ENCODE peak calls at places on chromosomes 5 and 9, in nine cellular contexts. One of them, this sample, is unnamed.

GRCh38 chr9:114662081-114662989 is 4.7 kb upstream of the TEX53 start:
- DNase-seq in activated CD4-positive, alpha-beta T cell treated with anti-CD3 and anti-CD28 coated beads for 48 hours: peak; percentile 79
- DNase-seq in Right ventricle myocardium superior: no peak
- DNase-seq in stimulated activated CD4-positive, alpha-beta T cell treated with anti-CD3 and anti-CD28 coated beads, Interleukin-2, amount 100 ng/mL, for 48 hours: peak; percentile 76
- DNase-seq in cardiac muscle cell: peak; percentile 62
- DNase-seq in Calu3: peak; percentile 64
- DNase-seq in non-pigmented ciliary epithelial cell: no peak
- DNase-seq in epithelial cell of proximal tubule: no peak
- DNase-seq in NCI-H1092: peak; percentile 36
- DNase-seq in this sample: peak; percentile 33

GRCh38 chr5:31982661-31983060 is 191.5 kb downstream of the GOLPH3 start:
- DNase-seq in activated CD4-positive, alpha-beta T cell treated with anti-CD3 and anti-CD28 coated beads for 48 hours: no peak
- DNase-seq in Right ventricle myocardium superior: no peak
- DNase-seq in stimulated activated CD4-positive, alpha-beta T cell treated with anti-CD3 and anti-CD28 coated beads, Interleukin-2, amount 100 ng/mL, for 48 hours: no peak
- DNase-seq in cardiac muscle cell: no peak
- DNase-seq in Calu3: no peak
- DNase-seq in non-pigmented ciliary epithelial cell: no peak
- DNase-seq in epithelial cell of proximal tubule: no peak
- DNase-seq in NCI-H1092: no peak
- DNase-seq in this sample: no peak

GRCh38 chr5:31682847-31683246 is 43.9 kb downstream of the PDZD2 start:
- DNase-seq in activated CD4-positive, alpha-beta T cell treated with anti-CD3 and anti-CD28 coated beads for 48 hours: no peak
- DNase-seq in Right ventricle myocardium superior: no peak
- DNase-seq in stimulated activated CD4-positive, alpha-beta T cell treated with anti-CD3 and anti-CD28 coated beads, Interleukin-2, amount 100 ng/mL, for 48 hours: no peak
- DNase-seq in cardiac muscle cell: no peak
- DNase-seq in Calu3: no peak
- DNase-seq in non-pigmented ciliary epithelial cell: no peak
- DNase-seq in epithelial cell of proximal tubule: no peak
- DNase-seq in NCI-H1092: no peak
- DNase-seq in this sample: no peak

GRCh38 chr9:119375892-119376291 is 6.7 kb upstream of the BRINP1 start:
- DNase-seq in activated CD4-positive, alpha-beta T cell treated with anti-CD3 and anti-CD28 coated beads for 48 hours: peak; percentile 9
- DNase-seq in Right ventricle myocardium superior: no peak
- DNase-seq in stimulated activated CD4-positive, alpha-beta T cell treated with anti-CD3 and anti-CD28 coated beads, Interleukin-2, amount 100 ng/mL, for 48 hours: no peak
- DNase-seq in cardiac muscle cell: peak; percentile 72
- DNase-seq in Calu3: no peak
- DNase-seq in non-pigmented ciliary epithelial cell: no peak
- DNase-seq in epithelial cell of proximal tubule: peak; percentile 31
- DNase-seq in NCI-H1092: peak; percentile 14
- DNase-seq in this sample: no peak

GRCh38 chr9:101465330-101465915 is 29.8 kb upstream of the ALDOB start:
- DNase-seq in activated CD4-positive, alpha-beta T cell treated with anti-CD3 and anti-CD28 coated beads for 48 hours: no peak
- DNase-seq in Right ventricle myocardium superior: peak; percentile 61
- DNase-seq in stimulated activated CD4-positive, alpha-beta T cell treated with anti-CD3 and anti-CD28 coated beads, Interleukin-2, amount 100 ng/mL, for 48 hours: no peak
- DNase-seq in cardiac muscle cell: peak; percentile 48
- DNase-seq in Calu3: peak; percentile 53
- DNase-seq in non-pigmented ciliary epithelial cell: no peak
- DNase-seq in epithelial cell of proximal tubule: no peak
- DNase-seq in NCI-H1092: peak; percentile 17
- DNase-seq in this sample: no peak

GRCh38 chr5:29218829-29219228 is 1974.7 kb upstream of the CDH6 start:
- DNase-seq in activated CD4-positive, alpha-beta T cell treated with anti-CD3 and anti-CD28 coated beads for 48 hours: no peak
- DNase-seq in Right ventricle myocardium superior: no peak
- DNase-seq in stimulated activated CD4-positive, alpha-beta T cell treated with anti-CD3 and anti-CD28 coated beads, Interleukin-2, amount 100 ng/mL, for 48 hours: no peak
- DNase-seq in cardiac muscle cell: no peak
- DNase-seq in Calu3: no peak
- DNase-seq in non-pigmented ciliary epithelial cell: no peak
- DNase-seq in epithelial cell of proximal tubule: no peak
- DNase-seq in NCI-H1092: no peak
- DNase-seq in this sample: no peak

GRCh38 chr5:137566780-137567179 is 67.7 kb upstream of the SPOCK1 start:
- DNase-seq in activated CD4-positive, alpha-beta T cell treated with anti-CD3 and anti-CD28 coated beads for 48 hours: no peak
- DNase-seq in Right ventricle myocardium superior: no peak
- DNase-seq in stimulated activated CD4-positive, alpha-beta T cell treated with anti-CD3 and anti-CD28 coated beads, Interleukin-2, amount 100 ng/mL, for 48 hours: no peak
- DNase-seq in cardiac muscle cell: no peak
- DNase-seq in Calu3: no peak
- DNase-seq in non-pigmented ciliary epithelial cell: no peak
- DNase-seq in epithelial cell of proximal tubule: no peak
- DNase-seq in NCI-H1092: no peak
- DNase-seq in this sample: no peak

GRCh38 chr5:149747141-149747832 is 17.2 kb downstream of the PPARGC1B start:
- DNase-seq in activated CD4-positive, alpha-beta T cell treated with anti-CD3 and anti-CD28 coated beads for 48 hours: no peak
- DNase-seq in Right ventricle myocardium superior: no peak
- DNase-seq in stimulated activated CD4-positive, alpha-beta T cell treated with anti-CD3 and anti-CD28 coated beads, Interleukin-2, amount 100 ng/mL, for 48 hours: no peak
- DNase-seq in cardiac muscle cell: no peak
- DNase-seq in Calu3: peak; percentile 88
- DNase-seq in non-pigmented ciliary epithelial cell: no peak
- DNase-seq in epithelial cell of proximal tubule: no peak
- DNase-seq in NCI-H1092: no peak
- DNase-seq in this sample: no peak

GRCh38 chr5:166031926-166032325 is 2259.5 kb upstream of the WWC1 start:
- DNase-seq in activated CD4-positive, alpha-beta T cell treated with anti-CD3 and anti-CD28 coated beads for 48 hours: no peak
- DNase-seq in Right ventricle myocardium superior: no peak
- DNase-seq in stimulated activated CD4-positive, alpha-beta T cell treated with anti-CD3 and anti-CD28 coated beads, Interleukin-2, amount 100 ng/mL, for 48 hours: no peak
- DNase-seq in cardiac muscle cell: no peak
- DNase-seq in Calu3: no peak
- DNase-seq in non-pigmented ciliary epithelial cell: no peak
- DNase-seq in epithelial cell of proximal tubule: no peak
- DNase-seq in NCI-H1092: no peak
- DNase-seq in this sample: no peak

GRCh38 chr9:83598487-83598886 is 24.5 kb upstream of the IDNK start:
- DNase-seq in activated CD4-positive, alpha-beta T cell treated with anti-CD3 and anti-CD28 coated beads for 48 hours: no peak
- DNase-seq in Right ventricle myocardium superior: no peak
- DNase-seq in stimulated activated CD4-positive, alpha-beta T cell treated with anti-CD3 and anti-CD28 coated beads, Interleukin-2, amount 100 ng/mL, for 48 hours: no peak
- DNase-seq in cardiac muscle cell: no peak
- DNase-seq in Calu3: no peak
- DNase-seq in non-pigmented ciliary epithelial cell: no peak
- DNase-seq in epithelial cell of proximal tubule: no peak
- DNase-seq in NCI-H1092: no peak
- DNase-seq in this sample: no peak

GRCh38 chr9:101795147-101795546 is 56.7 kb upstream of the GRIN3A start:
- DNase-seq in activated CD4-positive, alpha-beta T cell treated with anti-CD3 and anti-CD28 coated beads for 48 hours: no peak
- DNase-seq in Right ventricle myocardium superior: no peak
- DNase-seq in stimulated activated CD4-positive, alpha-beta T cell treated with anti-CD3 and anti-CD28 coated beads, Interleukin-2, amount 100 ng/mL, for 48 hours: no peak
- DNase-seq in cardiac muscle cell: no peak
- DNase-seq in Calu3: no peak
- DNase-seq in non-pigmented ciliary epithelial cell: no peak
- DNase-seq in epithelial cell of proximal tubule: no peak
- DNase-seq in NCI-H1092: no peak
- DNase-seq in this sample: no peak

GRCh38 chr5:120615967-120616645 is 152.0 kb downstream of the PRR16 start:
- DNase-seq in activated CD4-positive, alpha-beta T cell treated with anti-CD3 and anti-CD28 coated beads for 48 hours: no peak
- DNase-seq in Right ventricle myocardium superior: no peak
- DNase-seq in stimulated activated CD4-positive, alpha-beta T cell treated with anti-CD3 and anti-CD28 coated beads, Interleukin-2, amount 100 ng/mL, for 48 hours: no peak
- DNase-seq in cardiac muscle cell: no peak
- DNase-seq in Calu3: no peak
- DNase-seq in non-pigmented ciliary epithelial cell: peak; percentile 83
- DNase-seq in epithelial cell of proximal tubule: peak; percentile 64
- DNase-seq in NCI-H1092: no peak
- DNase-seq in this sample: no peak

GRCh38 chr5:160935776-160936175 is 83.8 kb upstream of the ATP10B start:
- DNase-seq in activated CD4-positive, alpha-beta T cell treated with anti-CD3 and anti-CD28 coated beads for 48 hours: no peak
- DNase-seq in Right ventricle myocardium superior: no peak
- DNase-seq in stimulated activated CD4-positive, alpha-beta T cell treated with anti-CD3 and anti-CD28 coated beads, Interleukin-2, amount 100 ng/mL, for 48 hours: no peak
- DNase-seq in cardiac muscle cell: no peak
- DNase-seq in Calu3: no peak
- DNase-seq in non-pigmented ciliary epithelial cell: no peak
- DNase-seq in epithelial cell of proximal tubule: no peak
- DNase-seq in NCI-H1092: no peak
- DNase-seq in this sample: no peak

GRCh38 chr9:71729816-71730526 is 38.3 kb downstream of the CEMIP2 start:
- DNase-seq in activated CD4-positive, alpha-beta T cell treated with anti-CD3 and anti-CD28 coated beads for 48 hours: no peak
- DNase-seq in Right ventricle myocardium superior: no peak
- DNase-seq in stimulated activated CD4-positive, alpha-beta T cell treated with anti-CD3 and anti-CD28 coated beads, Interleukin-2, amount 100 ng/mL, for 48 hours: no peak
- DNase-seq in cardiac muscle cell: no peak
- DNase-seq in Calu3: no peak
- DNase-seq in non-pigmented ciliary epithelial cell: no peak
- DNase-seq in epithelial cell of proximal tubule: no peak
- DNase-seq in NCI-H1092: no peak
- DNase-seq in this sample: no peak

GRCh38 chr5:125823572-125823971 is 599.6 kb upstream of the GRAMD2B start:
- DNase-seq in activated CD4-positive, alpha-beta T cell treated with anti-CD3 and anti-CD28 coated beads for 48 hours: no peak
- DNase-seq in Right ventricle myocardium superior: no peak
- DNase-seq in stimulated activated CD4-positive, alpha-beta T cell treated with anti-CD3 and anti-CD28 coated beads, Interleukin-2, amount 100 ng/mL, for 48 hours: no peak
- DNase-seq in cardiac muscle cell: no peak
- DNase-seq in Calu3: no peak
- DNase-seq in non-pigmented ciliary epithelial cell: no peak
- DNase-seq in epithelial cell of proximal tubule: no peak
- DNase-seq in NCI-H1092: no peak
- DNase-seq in this sample: no peak

GRCh38 chr5:124235576-124235975 is 510.9 kb downstream of the ZNF608 start:
- DNase-seq in activated CD4-positive, alpha-beta T cell treated with anti-CD3 and anti-CD28 coated beads for 48 hours: no peak
- DNase-seq in Right ventricle myocardium superior: no peak
- DNase-seq in stimulated activated CD4-positive, alpha-beta T cell treated with anti-CD3 and anti-CD28 coated beads, Interleukin-2, amount 100 ng/mL, for 48 hours: no peak
- DNase-seq in cardiac muscle cell: no peak
- DNase-seq in Calu3: no peak
- DNase-seq in non-pigmented ciliary epithelial cell: no peak
- DNase-seq in epithelial cell of proximal tubule: no peak
- DNase-seq in NCI-H1092: no peak
- DNase-seq in this sample: no peak

GRCh38 chr5:132422720-132423442 is 53.4 kb downstream of the SLC22A5 start:
- DNase-seq in activated CD4-positive, alpha-beta T cell treated with anti-CD3 and anti-CD28 coated beads for 48 hours: no peak
- DNase-seq in Right ventricle myocardium superior: peak; percentile 62
- DNase-seq in stimulated activated CD4-positive, alpha-beta T cell treated with anti-CD3 and anti-CD28 coated beads, Interleukin-2, amount 100 ng/mL, for 48 hours: no peak
- DNase-seq in cardiac muscle cell: peak; percentile 55
- DNase-seq in Calu3: peak; percentile 60
- DNase-seq in non-pigmented ciliary epithelial cell: no peak
- DNase-seq in epithelial cell of proximal tubule: no peak
- DNase-seq in NCI-H1092: no peak
- DNase-seq in this sample: no peak

GRCh38 chr9:73575071-73575470 is 423.4 kb downstream of the ANXA1 start:
- DNase-seq in activated CD4-positive, alpha-beta T cell treated with anti-CD3 and anti-CD28 coated beads for 48 hours: no peak
- DNase-seq in Right ventricle myocardium superior: no peak
- DNase-seq in stimulated activated CD4-positive, alpha-beta T cell treated with anti-CD3 and anti-CD28 coated beads, Interleukin-2, amount 100 ng/mL, for 48 hours: no peak
- DNase-seq in cardiac muscle cell: no peak
- DNase-seq in Calu3: no peak
- DNase-seq in non-pigmented ciliary epithelial cell: no peak
- DNase-seq in epithelial cell of proximal tubule: no peak
- DNase-seq in NCI-H1092: no peak
- DNase-seq in this sample: no peak

GRCh38 chr9:18936094-18936871 is 96.7 kb downstream of the SAXO1 start:
- DNase-seq in activated CD4-positive, alpha-beta T cell treated with anti-CD3 and anti-CD28 coated beads for 48 hours: no peak
- DNase-seq in Right ventricle myocardium superior: no peak
- DNase-seq in stimulated activated CD4-positive, alpha-beta T cell treated with anti-CD3 and anti-CD28 coated beads, Interleukin-2, amount 100 ng/mL, for 48 hours: no peak
- DNase-seq in cardiac muscle cell: no peak
- DNase-seq in Calu3: no peak
- DNase-seq in non-pigmented ciliary epithelial cell: no peak
- DNase-seq in epithelial cell of proximal tubule: no peak
- DNase-seq in NCI-H1092: no peak
- DNase-seq in this sample: no peak

GRCh38 chr9:77841739-77842386 is 189.7 kb downstream of the GNAQ start:
- DNase-seq in activated CD4-positive, alpha-beta T cell treated with anti-CD3 and anti-CD28 coated beads for 48 hours: peak; percentile 9
- DNase-seq in Right ventricle myocardium superior: no peak
- DNase-seq in stimulated activated CD4-positive, alpha-beta T cell treated with anti-CD3 and anti-CD28 coated beads, Interleukin-2, amount 100 ng/mL, for 48 hours: no peak
- DNase-seq in cardiac muscle cell: no peak
- DNase-seq in Calu3: no peak
- DNase-seq in non-pigmented ciliary epithelial cell: no peak
- DNase-seq in epithelial cell of proximal tubule: no peak
- DNase-seq in NCI-H1092: no peak
- DNase-seq in this sample: no peak

GRCh38 chr5:52139888-52140580 is 647.7 kb upstream of the ITGA1 start:
- DNase-seq in activated CD4-positive, alpha-beta T cell treated with anti-CD3 and anti-CD28 coated beads for 48 hours: no peak
- DNase-seq in Right ventricle myocardium superior: no peak
- DNase-seq in stimulated activated CD4-positive, alpha-beta T cell treated with anti-CD3 and anti-CD28 coated beads, Interleukin-2, amount 100 ng/mL, for 48 hours: no peak
- DNase-seq in cardiac muscle cell: no peak
- DNase-seq in Calu3: no peak
- DNase-seq in non-pigmented ciliary epithelial cell: no peak
- DNase-seq in epithelial cell of proximal tubule: no peak
- DNase-seq in NCI-H1092: peak; percentile 94
- DNase-seq in this sample: no peak

GRCh38 chr5:127418378-127418777 is 99.1 kb upstream of the PRRC1 start:
- DNase-seq in activated CD4-positive, alpha-beta T cell treated with anti-CD3 and anti-CD28 coated beads for 48 hours: no peak
- DNase-seq in Right ventricle myocardium superior: no peak
- DNase-seq in stimulated activated CD4-positive, alpha-beta T cell treated with anti-CD3 and anti-CD28 coated beads, Interleukin-2, amount 100 ng/mL, for 48 hours: no peak
- DNase-seq in cardiac muscle cell: peak; percentile 37
- DNase-seq in Calu3: no peak
- DNase-seq in non-pigmented ciliary epithelial cell: no peak
- DNase-seq in epithelial cell of proximal tubule: no peak
- DNase-seq in NCI-H1092: no peak
- DNase-seq in this sample: no peak

GRCh38 chr9:63859475-63860215 is 1425.4 kb downstream of the FOXD4L5 start:
- DNase-seq in activated CD4-positive, alpha-beta T cell treated with anti-CD3 and anti-CD28 coated beads for 48 hours: no peak
- DNase-seq in Right ventricle myocardium superior: peak; percentile 52
- DNase-seq in stimulated activated CD4-positive, alpha-beta T cell treated with anti-CD3 and anti-CD28 coated beads, Interleukin-2, amount 100 ng/mL, for 48 hours: no peak
- DNase-seq in cardiac muscle cell: no peak
- DNase-seq in Calu3: no peak
- DNase-seq in non-pigmented ciliary epithelial cell: no peak
- DNase-seq in epithelial cell of proximal tubule: peak; percentile 6
- DNase-seq in NCI-H1092: no peak
- DNase-seq in this sample: no peak

GRCh38 chr5:1827410-1828397 is 26.5 kb downstream of the NDUFS6 start:
- DNase-seq in activated CD4-positive, alpha-beta T cell treated with anti-CD3 and anti-CD28 coated beads for 48 hours: peak; percentile 15
- DNase-seq in Right ventricle myocardium superior: peak; percentile 26
- DNase-seq in stimulated activated CD4-positive, alpha-beta T cell treated with anti-CD3 and anti-CD28 coated beads, Interleukin-2, amount 100 ng/mL, for 48 hours: no peak
- DNase-seq in cardiac muscle cell: no peak
- DNase-seq in Calu3: no peak
- DNase-seq in non-pigmented ciliary epithelial cell: no peak
- DNase-seq in epithelial cell of proximal tubule: no peak
- DNase-seq in NCI-H1092: no peak
- DNase-seq in this sample: peak; percentile 12